ENCODE peak calls at places on chromosomes 1 and 21, in nine cellular contexts. Z is neural progenitor cell, I is MM.1S, B is PC-3, U is GM23338, Y is OCI-LY7, Q is SK-N-SH, P is hepatocyte, K is HCT116. D is an unnamed sample.

GRCh38 chr1:192903142-192903541 is 94.3 kb downstream of the RGS2 start:
- DNase-seq in P (no peak), Y (no peak), B (no peak), U (no peak), Z (no peak), I (no peak), Q (no peak), K (no peak), D (no peak)

GRCh38 chr1:85623061-85623471 is 42.5 kb downstream of the CCN1 start:
- DNase-seq in U (no peak), B (peak), Z (no peak), K (no peak), Y (no peak), I (peak), P (no peak), Q (no peak), D (peak)

GRCh38 chr1:227922501-227923352 is 25.0 kb downstream of the WNT9A start:
- DNase-seq in I (no peak), B (no peak), Z (peak), U (no peak), Q (no peak), P (no peak), Y (no peak), K (no peak), D (no peak)

GRCh38 chr1:45171575-45171974 is 34.8 kb downstream of the ZSWIM5 start:
- DNase-seq in P (no peak), K (no peak), Q (no peak), B (no peak), U (no peak), I (no peak), Y (no peak), Z (no peak), D (no peak)

GRCh38 chr1:7667625-7668218 is 103.4 kb upstream of the VAMP3 start:
- DNase-seq in Q (peak), Z (peak), P (peak), I (peak), K (peak), U (peak), Y (peak), B (peak), D (peak)

GRCh38 chr1:111570781-111571181 is 48.8 kb upstream of the RAP1A start:
- DNase-seq in B (peak), Q (no peak), U (peak), P (no peak), K (peak), Z (no peak), Y (peak), I (no peak), D (peak)

GRCh38 chr1:220690140-220691038 is at the start of gene C1orf115:
- DNase-seq in Y (no peak), Q (peak), U (peak), P (peak), K (peak), Z (peak), B (peak), I (peak), D (peak)

GRCh38 chr1:46580140-46580903 is 23.7 kb downstream of the MKNK1 start:
- DNase-seq in P (no peak), K (no peak), Z (no peak), U (no peak), Q (no peak), B (no peak), Y (no peak), I (no peak), D (peak)

GRCh38 chr1:12276225-12276624 is 46.4 kb downstream of the VPS13D start:
- DNase-seq in Q (peak), U (peak), Y (no peak), K (no peak), B (peak), P (peak), Z (peak), I (peak), D (peak)

GRCh38 chr21:21067375-21067774 is 69.2 kb downstream of the NCAM2 start:
- DNase-seq in I (no peak), Y (no peak), B (no peak), K (no peak), U (no peak), Q (no peak), Z (no peak), P (no peak), D (no peak)

GRCh38 chr1:157150631-157151030 is 12.4 kb upstream of the ETV3 start:
- DNase-seq in Y (no peak), Z (no peak), U (no peak), I (no peak), B (no peak), Q (no peak), P (no peak), K (no peak), D (no peak)

GRCh38 chr1:119327436-119328155 is 41.0 kb upstream of the HAO2 start:
- DNase-seq in U (peak), I (peak), Q (peak), Y (no peak), K (no peak), B (no peak), Z (peak), P (peak), D (peak)

GRCh38 chr1:111541721-111542120 is 38.3 kb upstream of the ADORA3 start:
- DNase-seq in Q (no peak), B (peak), Z (no peak), K (no peak), I (no peak), P (no peak), Y (no peak), U (peak), D (peak)

GRCh38 chr21:43903451-43904091 is 38.5 kb downstream of the AGPAT3 start:
- DNase-seq in Q (peak), Y (no peak), I (no peak), P (no peak), B (no peak), U (no peak), Z (no peak), K (no peak), D (no peak)

GRCh38 chr1:54399765-54400164 is 6.4 kb downstream of the SSBP3 start:
- DNase-seq in P (no peak), Z (no peak), Q (no peak), U (no peak), Y (no peak), I (no peak), K (no peak), B (no peak), D (no peak)

GRCh38 chr1:211737115-211738035 is 62.0 kb upstream of the NEK2 start:
- DNase-seq in Z (no peak), Q (no peak), U (no peak), I (no peak), B (no peak), P (no peak), Y (no peak), K (no peak), D (no peak)

GRCh38 chr1:39528082-39528481 is 36.6 kb downstream of the BMP8A start:
- DNase-seq in Z (no peak), K (no peak), U (no peak), I (no peak), B (no peak), P (no peak), Y (no peak), Q (no peak), D (no peak)

GRCh38 chr1:161020573-161021167 is at the start of gene F11R:
- DNase-seq in U (peak), P (peak), K (no peak), B (peak), Q (peak), Y (no peak), Z (peak), I (peak), D (peak)

GRCh38 chr1:35112668-35113067 is 33.5 kb downstream of the ZMYM1 start:
- DNase-seq in I (no peak), B (peak), Z (no peak), K (no peak), U (no peak), P (no peak), Q (peak), Y (peak), D (peak)

GRCh38 chr1:237386362-237387143 is 344.6 kb downstream of the RYR2 start:
- DNase-seq in P (peak), I (peak), U (peak), Q (peak), K (peak), Y (peak), Z (peak), B (peak), D (peak)

GRCh38 chr1:238861342-238861741 is 525.0 kb upstream of the CHRM3 start:
- DNase-seq in U (no peak), P (no peak), Q (no peak), I (peak), Z (no peak), K (no peak), B (no peak), Y (no peak), D (no peak)

GRCh38 chr1:101769520-101769919 is 227.2 kb downstream of the OLFM3 start:
- DNase-seq in P (peak), Y (peak), B (peak), K (no peak), I (peak), Q (peak), Z (peak), U (peak), D (peak)

GRCh38 chr1:63119575-63120155 is 202.7 kb upstream of the FOXD3 start:
- DNase-seq in Y (no peak), B (no peak), K (no peak), I (no peak), P (no peak), U (no peak), Z (no peak), Q (no peak), D (peak)

GRCh38 chr1:63982201-63982600 is 208.4 kb downstream of the ROR1 start:
- DNase-seq in B (no peak), P (no peak), Z (no peak), Q (no peak), U (no peak), K (no peak), I (no peak), Y (no peak), D (no peak)

GRCh38 chr1:226820935-226821718 is 49.3 kb upstream of the PSEN2 start:
- DNase-seq in U (no peak), Q (peak), Z (no peak), K (no peak), I (no peak), B (peak), P (peak), Y (no peak), D (peak)

GRCh38 chr1:180765156-180765555 is 133.3 kb downstream of the XPR1 start:
- DNase-seq in U (no peak), I (no peak), B (no peak), Y (no peak), Q (no peak), K (no peak), P (no peak), Z (no peak), D (no peak)

GRCh38 chr1:197130677-197131304 is 15.7 kb downstream of the ASPM start:
- DNase-seq in Y (no peak), I (no peak), P (peak), B (peak), Q (no peak), U (peak), K (no peak), Z (no peak), D (peak)

GRCh38 chr1:59672851-59673574 is 141.7 kb upstream of the HOOK1 start:
- DNase-seq in B (peak), U (peak), I (no peak), Q (no peak), P (peak), K (peak), Y (no peak), Z (no peak), D (peak)

GRCh38 chr1:86441581-86441980 is 17.6 kb downstream of the CLCA2 start:
- DNase-seq in Z (no peak), Q (no peak), U (no peak), I (peak), K (no peak), P (no peak), B (no peak), Y (no peak), D (no peak)

GRCh38 chr1:45979778-45980176 is 152.7 kb downstream of the PIK3R3 start:
- DNase-seq in Y (no peak), Z (no peak), I (no peak), K (no peak), P (no peak), Q (no peak), B (no peak), U (no peak), D (no peak)

GRCh38 chr1:101366513-101367215 is 129.8 kb downstream of the S1PR1 start:
- DNase-seq in K (no peak), Q (no peak), B (peak), Y (no peak), Z (no peak), I (no peak), P (no peak), U (no peak), D (peak)

GRCh38 chr1:50491142-50491541 is 67.9 kb upstream of the DMRTA2 start:
- DNase-seq in Q (no peak), K (no peak), I (peak), Z (no peak), U (no peak), B (no peak), Y (no peak), P (no peak), D (no peak)
- TF ChIP-seq EZH2phosphoT487 in Q (no peak), K (no peak), I (no peak), Z (no peak), U (no peak), B (no peak), Y (no peak), P (no peak), D (no peak)

GRCh38 chr1:21672478-21673276 is 3.5 kb upstream of the RAP1GAP start:
- DNase-seq in Y (no peak), U (no peak), P (no peak), Z (no peak), B (no peak), Q (no peak), K (no peak), I (no peak), D (peak)
- H3K27ac ChIP-seq in Y (no peak), U (peak), P (peak), Z (no peak), B (no peak), Q (no peak), K (no peak), I (no peak), D (peak)

GRCh38 chr1:43883321-43883720 is 50.3 kb upstream of the ARTN start:
- DNase-seq in Z (no peak), I (no peak), U (no peak), Q (peak), P (no peak), K (no peak), B (no peak), Y (no peak), D (no peak)

GRCh38 chr1:43885311-43885801 is 48.2 kb upstream of the ARTN start:
- DNase-seq in K (peak), P (peak), B (no peak), Z (peak), Q (no peak), Y (no peak), U (peak), I (no peak), D (no peak)

GRCh38 chr1:43890815-43891214 is 42.8 kb upstream of the ARTN start:
- DNase-seq in Z (no peak), P (no peak), Q (no peak), U (no peak), B (peak), I (no peak), K (no peak), Y (no peak), D (peak)

GRCh38 chr1:43882763-43883162 is 50.8 kb upstream of the ARTN start:
- DNase-seq in I (no peak), U (no peak), Z (no peak), Q (no peak), K (no peak), B (no peak), Y (no peak), P (no peak), D (no peak)

GRCh38 chr1:43887748-43888147 is 45.9 kb upstream of the ARTN start:
- DNase-seq in K (no peak), B (peak), Q (no peak), Y (no peak), P (no peak), Z (no peak), I (no peak), U (peak), D (no peak)
- H3K4me2 ChIP-seq in K (peak), B (no peak), Q (no peak), Y (no peak), P (no peak), Z (no peak), I (no peak), U (peak), D (no peak)

GRCh38 chr1:89147707-89148106 is 21.8 kb upstream of the GBP2 start:
- DNase-seq in P (no peak), I (no peak), Q (no peak), Z (no peak), Y (no peak), B (no peak), U (no peak), K (no peak), D (no peak)
- TF ChIP-seq EZH2phosphoT487 in P (no peak), I (no peak), Q (no peak), Z (no peak), Y (no peak), B (no peak), U (no peak), K (no peak), D (no peak)

GRCh38 chr1:24293392-24294227 is 25.5 kb upstream of the GRHL3 start:
- DNase-seq in B (peak), U (no peak), K (no peak), Z (no peak), P (no peak), I (no peak), Q (no peak), Y (no peak), D (no peak)
- H3K27ac ChIP-seq in B (peak), U (peak), K (no peak), Z (no peak), P (peak), I (no peak), Q (peak), Y (no peak), D (peak)

GRCh38 chr1:10253755-10254154 is 43.4 kb downstream of the KIF1B start:
- DNase-seq in U (no peak), P (peak), K (no peak), Y (no peak), Q (peak), I (peak), B (peak), Z (no peak), D (peak)
- H3K4me2 ChIP-seq in U (no peak), P (peak), K (no peak), Y (no peak), Q (peak), I (peak), B (no peak), Z (no peak), D (peak)

DNA sequence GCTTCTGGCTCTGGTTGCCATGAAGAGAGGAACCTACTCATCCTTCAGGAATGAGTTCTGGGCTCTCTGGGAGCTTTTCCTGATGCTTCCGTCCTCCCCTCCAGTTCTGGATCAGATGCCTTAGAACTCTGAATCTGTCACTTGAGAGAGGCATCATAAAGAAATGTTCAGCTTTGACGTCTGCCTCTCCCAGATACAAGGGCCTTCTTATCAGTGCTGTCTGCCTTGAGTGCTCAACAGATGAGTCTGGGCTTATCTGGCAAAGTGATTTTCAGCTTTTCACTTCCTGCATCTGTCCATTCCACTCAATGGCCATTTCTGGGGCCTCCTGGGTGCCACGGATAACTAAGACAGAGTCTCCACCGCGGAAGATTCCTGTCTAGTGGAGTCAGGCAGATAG is 12.3 kb upstream of the OTUD3 start:
- DNase-seq in K (no peak), U (no peak), Y (no peak), I (no peak), P (peak), Q (no peak), Z (no peak), B (peak), D (peak)
- TF ChIP-seq EZH2phosphoT487 in K (no peak), U (no peak), Y (no peak), I (no peak), P (no peak), Q (no peak), Z (no peak), B (no peak), D (no peak)

DNA sequence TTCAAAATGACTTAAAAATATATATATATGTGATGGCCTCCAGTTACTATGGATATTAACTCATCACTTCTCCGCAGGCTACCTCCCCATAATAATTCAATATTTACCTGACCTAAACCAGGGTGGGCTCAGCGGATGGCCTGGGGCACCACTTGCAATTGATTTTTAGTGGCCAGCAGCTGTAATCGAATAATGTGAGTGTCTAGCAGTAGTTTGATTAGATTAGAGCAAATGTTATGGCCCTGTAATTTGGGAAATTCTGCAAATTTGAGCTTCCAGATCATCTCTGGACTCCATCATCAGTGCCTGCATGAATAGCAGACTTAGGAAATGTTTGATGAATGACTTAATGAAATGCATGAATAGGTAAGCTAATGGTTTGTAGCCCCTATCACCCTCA is 14.7 kb downstream of the SUSD4 start:
- DNase-seq in I (no peak), U (no peak), P (no peak), Y (no peak), K (no peak), B (no peak), Q (peak), Z (no peak), D (no peak)
- H3K27ac ChIP-seq in I (no peak), U (no peak), P (no peak), Y (no peak), K (no peak), B (no peak), Q (no peak), Z (no peak), D (no peak)

GRCh38 chr1:158248771-158249170 is 5.5 kb upstream of the CD1A start:
- DNase-seq in P (no peak), Q (no peak), Y (no peak), B (no peak), Z (no peak), K (no peak), U (no peak), I (no peak), D (no peak)

GRCh38 chr1:158251160-158251559 is 3.1 kb upstream of the CD1A start:
- DNase-seq in K (no peak), Y (no peak), Q (no peak), I (no peak), B (no peak), U (no peak), Z (no peak), P (no peak), D (no peak)

GRCh38 chr1:158246650-158247049 is 7.6 kb upstream of the CD1A start:
- DNase-seq in B (peak), Y (peak), I (peak), Z (no peak), U (peak), Q (no peak), P (no peak), K (peak), D (no peak)

GRCh38 chr1:158249646-158250045 is 4.6 kb upstream of the CD1A start:
- DNase-seq in B (no peak), U (no peak), Q (no peak), Y (no peak), I (no peak), P (no peak), K (no peak), Z (no peak), D (no peak)

DNA sequence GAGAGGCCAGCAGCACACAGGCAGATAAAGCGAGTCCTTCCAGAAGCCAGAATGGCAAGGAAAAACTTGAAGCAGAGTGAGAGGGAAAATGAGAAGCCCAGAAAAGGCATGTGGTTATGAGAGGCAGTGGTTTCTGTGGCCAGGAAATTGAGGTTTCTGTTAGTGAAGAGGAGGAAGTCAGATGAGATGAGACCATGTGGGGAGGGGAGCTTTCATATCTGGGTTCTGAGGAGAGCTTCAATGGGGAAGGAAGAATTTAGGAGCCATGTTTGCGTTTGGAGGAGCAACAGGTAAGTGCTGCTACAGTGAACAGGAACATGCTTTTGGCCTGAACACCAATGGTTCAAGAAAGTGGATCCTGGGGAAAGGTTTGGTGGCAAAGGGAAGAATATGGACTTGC is 6.1 kb upstream of the CD1A start:
- DNase-seq in Z (no peak), Y (peak), U (no peak), B (no peak), I (peak), Q (no peak), K (no peak), P (no peak), D (no peak)
- H3K4me2 ChIP-seq in Z (no peak), Y (peak), U (no peak), B (no peak), I (peak), Q (no peak), K (no peak), P (no peak), D (no peak)

D was measured in GM23248.